ENCODE peak calls at places on chromosomes 4 and X, in eight cellular contexts. S is neural crest cell, C is adrenal gland, T is breast epithelium, J is fibroblast of villous mesenchyme, R is DND-41, Q is prostate gland, F is fibroblast of pulmonary artery. E is an unnamed sample.

GRCh38 chr4:27005512-27006246 is 145.0 kb downstream of the STIM2 start:
- DNase-seq in S (no peak), C (no peak), T (no peak), J (peak; percentile 40), R (no peak), Q (no peak), F (peak; percentile 82), E (no peak)

GRCh38 chr4:159195400-159195799 is 92.5 kb downstream of the RAPGEF2 start:
- DNase-seq in S (no peak), C (no peak), T (no peak), J (no peak), R (no peak), Q (no peak), F (no peak), E (no peak)

GRCh38 chrX:15349046-15349445 is 13.7 kb upstream of the PIGA start:
- DNase-seq in S (peak; percentile 48), C (peak; percentile 55), T (peak; percentile 52), J (peak; percentile 70), R (peak; percentile 6), Q (peak; percentile 63), F (peak; percentile 80), E (peak; percentile 11)

GRCh38 chr4:66572949-66573348 is 902.7 kb upstream of the EPHA5 start:
- DNase-seq in S (no peak), C (no peak), T (no peak), J (no peak), R (no peak), Q (no peak), F (peak; percentile 84), E (no peak)

GRCh38 chr4:137531951-137532868 is at the start of gene PCDH18:
- DNase-seq in S (peak; percentile 68), C (peak; percentile 83), T (peak; percentile 64), J (peak; percentile 99), R (no peak), Q (peak; percentile 76), F (peak; percentile 98), E (peak; percentile 1)

GRCh38 chr4:187961171-187961570 is 34.4 kb upstream of the ZFP42 start:
- DNase-seq in S (no peak), C (no peak), T (no peak), J (no peak), R (no peak), Q (no peak), F (no peak), E (no peak)

GRCh38 chr4:154973636-154974035 is 192.6 kb downstream of the RBM46 start:
- DNase-seq in S (no peak), C (no peak), T (no peak), J (no peak), R (no peak), Q (no peak), F (no peak), E (no peak)

GRCh38 chrX:24479924-24480722 is 15.0 kb downstream of the PDK3 start:
- DNase-seq in S (no peak), C (no peak), T (no peak), J (peak; percentile 47), R (peak; percentile 80), Q (no peak), F (no peak), E (peak; percentile 86)

GRCh38 chr4:103091601-103092223 is 7.9 kb downstream of the BDH2 start:
- DNase-seq in S (peak; percentile 21), C (peak; percentile 50), T (no peak), J (peak; percentile 75), R (peak; percentile 66), Q (peak; percentile 10), F (peak; percentile 85), E (peak; percentile 61)

GRCh38 chr4:140736669-140737343 is 19.4 kb downstream of the TBC1D9 start:
- DNase-seq in S (no peak), C (no peak), T (no peak), J (no peak), R (no peak), Q (no peak), F (no peak), E (no peak)

GRCh38 chrX:51954592-51954991 is 61.2 kb downstream of the MAGED1 start:
- DNase-seq in S (no peak), C (no peak), T (no peak), J (no peak), R (no peak), Q (no peak), F (no peak), E (no peak)

GRCh38 chr4:114180481-114180880 is 201.0 kb upstream of the ARSJ start:
- DNase-seq in S (peak; percentile 35), C (peak; percentile 54), T (no peak), J (peak; percentile 71), R (peak; percentile 8), Q (peak; percentile 16), F (peak; percentile 86), E (peak; percentile 56)

GRCh38 chr4:54482529-54482961 is 175.2 kb upstream of the KIT start:
- DNase-seq in S (no peak), C (peak; percentile 55), T (no peak), J (no peak), R (no peak), Q (no peak), F (peak; percentile 4), E (no peak)

DNA sequence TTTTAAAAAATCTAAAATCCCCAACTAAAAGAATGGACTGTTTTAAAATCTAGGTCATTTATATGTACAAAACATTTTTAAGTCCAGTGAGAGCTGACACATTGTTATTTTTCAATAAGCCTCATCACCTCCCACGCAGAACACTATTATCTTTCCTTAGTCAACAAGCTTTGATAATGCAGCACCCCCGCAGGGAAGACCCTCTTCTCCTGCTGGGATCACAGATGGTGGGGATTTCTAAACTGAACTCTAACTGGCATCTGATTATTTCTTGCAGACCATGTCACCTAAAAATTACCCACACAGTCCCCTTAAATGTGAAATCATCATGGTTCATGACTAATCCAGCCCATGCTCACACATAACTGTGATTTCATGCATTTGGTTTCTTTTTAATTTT is 11.6 kb downstream of the SYTL4 start:
- DNase-seq in S (no peak), C (no peak), T (no peak), J (no peak), R (no peak), Q (no peak), F (peak; percentile 9), E (no peak)
- TF ChIP-seq CTCF in S (no peak), C (no peak), T (no peak), J (no peak), R (no peak), Q (no peak), F (no peak), E (no peak)

DNA sequence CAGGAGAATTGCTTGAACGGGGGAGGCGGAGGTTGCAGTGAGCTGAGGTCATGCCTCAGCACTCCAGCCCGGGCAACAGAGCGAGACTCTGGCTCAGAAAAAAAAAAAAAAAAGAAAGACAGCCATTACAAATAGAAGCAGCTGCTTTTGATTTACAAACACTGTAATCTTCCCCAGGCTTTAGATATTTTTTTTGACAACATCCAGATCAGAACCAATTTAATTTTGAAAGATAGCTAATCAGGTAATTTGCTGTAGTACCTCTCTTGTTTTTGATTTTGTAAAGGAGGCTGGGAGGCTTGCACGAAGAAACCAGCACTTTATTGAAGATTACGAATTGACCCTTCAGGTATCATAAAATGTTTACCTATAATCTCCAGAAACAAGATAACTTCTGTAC is 107.0 kb downstream of the LDB2 start:
- DNase-seq in S (no peak), C (no peak), T (no peak), J (no peak), R (no peak), Q (no peak), F (no peak), E (no peak)
- TF ChIP-seq CTCF in S (no peak), C (no peak), T (no peak), J (no peak), R (no peak), Q (no peak), F (no peak), E (no peak)

DNA sequence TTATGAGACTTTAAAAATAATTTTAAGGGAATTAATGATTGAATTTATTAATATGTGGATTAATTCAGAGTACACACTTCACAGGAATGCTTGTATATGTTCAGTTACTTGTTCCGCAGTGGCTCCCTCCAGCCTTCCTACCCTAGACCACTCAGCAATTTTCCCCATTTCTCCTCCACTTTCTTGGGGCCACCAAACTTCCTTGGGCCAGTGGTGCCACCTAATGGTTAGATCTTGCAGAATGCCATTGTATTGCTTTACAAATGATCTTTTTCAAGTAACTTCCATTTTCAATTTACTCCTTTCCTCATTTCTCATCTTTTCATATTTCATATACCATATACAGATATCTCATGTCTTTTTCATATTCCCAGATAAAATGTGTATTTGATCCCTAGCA is 3.6 kb upstream of the RNF175 start:
- DNase-seq in S (no peak), C (no peak), T (no peak), J (no peak), R (no peak), Q (no peak), F (no peak), E (peak; percentile 39)
- TF ChIP-seq CTCF in S (peak; percentile 52), C (no peak), T (no peak), J (peak; percentile 20), R (peak; percentile 59), Q (no peak), F (peak; percentile 11), E (no peak)

DNA sequence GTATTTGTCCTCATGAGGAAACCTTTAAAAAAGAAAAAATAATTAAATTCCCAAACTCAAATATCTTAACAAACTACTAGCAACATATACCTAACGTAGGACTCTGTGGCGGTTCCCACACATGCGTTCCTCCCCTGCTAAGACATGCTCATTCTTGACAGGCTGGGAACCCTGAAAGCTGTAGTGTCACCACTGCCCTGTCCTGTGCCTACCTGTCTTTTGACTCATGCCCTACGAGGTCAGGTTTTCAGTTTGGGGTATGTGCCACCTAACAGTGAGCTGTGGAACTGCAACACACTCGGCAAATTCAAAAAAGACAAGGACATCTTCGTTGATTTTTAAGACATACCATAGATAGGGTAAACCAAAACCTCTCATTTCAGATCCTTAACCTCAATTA is 17.8 kb downstream of the IDS start:
- DNase-seq in S (no peak), C (no peak), T (no peak), J (no peak), R (no peak), Q (no peak), F (no peak), E (peak; percentile 41)
- TF ChIP-seq CTCF in S (peak; percentile 32), C (no peak), T (no peak), J (peak; percentile 30), R (peak; percentile 32), Q (no peak), F (peak; percentile 29), E (no peak)